ENCODE peak calls at places on chromosome 18, in four cellular contexts. J, B, C and O are unnamed samples.

GRCh38 chr18:20971886-20972267 is 139.7 kb downstream of the ROCK1 start:
- DNase-seq in J (peak; percentile 50), B (no peak), C (peak; percentile 17), O (peak; percentile 62)

GRCh38 chr18:10579079-10579867 is 53.4 kb downstream of the NAPG start:
- DNase-seq in J (peak; percentile 30), B (no peak), C (no peak), O (peak; percentile 29)

GRCh38 chr18:2480536-2480935 is 90.8 kb downstream of the METTL4 start:
- DNase-seq in J (no peak), B (no peak), C (no peak), O (no peak)

GRCh38 chr18:74006160-74006559 is 141.5 kb downstream of the FBXO15 start:
- DNase-seq in J (no peak), B (no peak), C (no peak), O (no peak)

GRCh38 chr18:32542221-32542798 is 71.6 kb upstream of the GAREM1 start:
- DNase-seq in J (peak; percentile 25), B (no peak), C (no peak), O (peak; percentile 43)

GRCh38 chr18:79523738-79524180 is 128.0 kb downstream of the NFATC1 start:
- DNase-seq in J (no peak), B (no peak), C (no peak), O (no peak)

GRCh38 chr18:57150828-57151227 is 3.9 kb downstream of the BOD1L2 start:
- DNase-seq in J (no peak), B (no peak), C (no peak), O (no peak)

GRCh38 chr18:7000484-7001096 is 117.0 kb downstream of the LAMA1 start:
- DNase-seq in J (peak; percentile 18), B (no peak), C (peak; percentile 36), O (peak; percentile 35)

GRCh38 chr18:27778925-27779324 is 398.0 kb downstream of the CDH2 start:
- DNase-seq in J (no peak), B (no peak), C (no peak), O (no peak)

GRCh38 chr18:27780061-27780740 is 396.7 kb downstream of the CDH2 start:
- DNase-seq in J (no peak), B (no peak), C (no peak), O (peak; percentile 67)

GRCh38 chr18:27778441-27778840 is 398.5 kb downstream of the CDH2 start:
- DNase-seq in J (peak; percentile 11), B (no peak), C (no peak), O (peak; percentile 52)
- TF ChIP-seq CTCF in J (peak; percentile 44), B (no peak), C (peak; percentile 28), O (peak; percentile 59)

DNA sequence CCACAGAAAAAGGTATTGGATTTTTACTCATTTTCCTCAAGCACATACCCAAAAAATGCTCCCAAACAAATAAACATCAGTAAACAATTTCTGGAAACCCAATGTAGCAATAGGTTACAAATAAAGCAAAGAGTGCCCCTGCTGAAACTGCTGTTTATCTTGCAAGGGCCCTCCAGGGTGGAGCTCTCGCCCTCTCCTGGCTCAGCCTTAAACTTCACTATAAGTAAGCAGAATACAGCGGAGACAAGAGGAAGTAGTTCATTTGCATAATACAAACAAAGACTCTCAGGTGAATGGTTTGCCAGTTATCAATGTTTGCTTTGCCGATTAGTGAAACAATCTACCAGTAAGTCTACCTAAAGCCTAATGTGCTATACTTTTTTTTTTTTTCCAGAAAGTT is 437.6 kb downstream of the DLGAP1 start:
- DNase-seq in J (peak; percentile 24), B (no peak), C (peak; percentile 34), O (peak; percentile 5)
- TF ChIP-seq CTCF in J (peak; percentile 32), B (no peak), C (peak; percentile 16), O (no peak)

GRCh38 chr18:63508634-63509033 is 31.9 kb downstream of the SERPINB5 start:
- DNase-seq in J (no peak), B (no peak), C (no peak), O (no peak)

GRCh38 chr18:63511285-63511684 is 30.9 kb upstream of the SERPINB12 start:
- DNase-seq in J (peak; percentile 64), B (no peak), C (peak; percentile 40), O (peak; percentile 63)

GRCh38 chr18:63505566-63506335 is 29.0 kb downstream of the SERPINB5 start:
- DNase-seq in J (peak; percentile 41), B (no peak), C (peak; percentile 30), O (peak; percentile 25)

GRCh38 chr18:63506336-63506646 is 29.5 kb downstream of the SERPINB5 start:
- DNase-seq in J (no peak), B (no peak), C (no peak), O (no peak)
- TF ChIP-seq CTCF in J (no peak), B (no peak), C (no peak), O (no peak)

GRCh38 chr18:63956755-63957154 is 7.7 kb downstream of the HMSD start:
- DNase-seq in J (peak; percentile 71), B (no peak), C (no peak), O (no peak)

GRCh38 chr18:63949068-63949737 is at the start of gene HMSD:
- DNase-seq in J (peak; percentile 42), B (peak; percentile 74), C (peak; percentile 44), O (peak; percentile 42)

GRCh38 chr18:63947051-63947790 is 1.9 kb upstream of the HMSD start:
- DNase-seq in J (no peak), B (no peak), C (no peak), O (no peak)

GRCh38 chr18:63953811-63954210 is 4.7 kb downstream of the HMSD start:
- DNase-seq in J (no peak), B (no peak), C (no peak), O (no peak)

DNA sequence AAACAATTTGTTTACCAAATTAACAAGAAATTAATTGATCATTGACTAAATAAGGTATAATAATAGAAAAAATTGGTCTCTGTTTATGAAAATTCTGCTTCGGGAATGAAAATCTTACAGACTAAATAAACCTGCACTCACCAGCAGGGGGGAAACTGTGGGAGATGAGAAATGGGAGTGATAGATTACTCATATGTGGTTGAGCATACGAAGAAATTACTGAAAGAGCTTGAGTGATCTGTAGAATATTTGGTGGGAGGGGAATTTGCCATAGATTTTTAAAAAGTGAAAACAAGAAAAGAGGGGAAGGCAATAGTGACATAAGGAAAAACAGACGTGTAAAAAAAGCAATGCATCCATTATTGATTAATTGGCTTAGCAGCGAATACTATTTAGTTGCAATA is 2.2 kb downstream of the HMSD start:
- DNase-seq in J (peak; percentile 52), B (no peak), C (no peak), O (peak; percentile 47)
- TF ChIP-seq CTCF in J (peak; percentile 37), B (no peak), C (no peak), O (peak; percentile 35)

DNA sequence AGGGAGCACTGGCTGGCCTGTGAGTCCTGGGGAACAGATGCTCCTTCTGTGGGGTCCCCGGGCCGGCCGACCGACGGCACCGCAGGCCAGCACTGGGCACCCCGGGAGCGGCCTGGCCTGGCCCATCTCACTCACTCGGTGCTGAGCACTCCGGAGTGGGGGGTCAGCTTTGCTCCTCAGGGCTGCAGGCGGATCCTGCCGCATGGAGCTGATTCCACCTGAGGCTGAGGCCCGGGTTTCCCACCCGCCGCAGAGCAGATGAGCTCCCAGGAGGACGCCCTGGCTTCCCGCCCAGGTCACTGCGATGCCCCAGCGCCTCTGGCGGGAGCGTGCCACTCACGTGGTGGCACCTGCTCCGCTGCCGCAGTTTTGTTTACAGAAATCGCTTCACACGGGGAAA is 418.6 kb downstream of the GALR1 start:
- DNase-seq in J (no peak), B (no peak), C (no peak), O (no peak)
- TF ChIP-seq CTCF in J (no peak), B (no peak), C (no peak), O (no peak)